ENCODE peak calls at places on chromosomes 13 and 19, in eight cellular contexts. P is skeletal muscle cell; O is AG04450; Z is ascending aorta; Y is CD8-positive, alpha-beta memory T cell; I is lung; U is aorta; F is vagina. Q is an unnamed sample.

GRCh38 chr19:28633223-28634030 is 579.5 kb downstream of the UQCRFS1 start:
- DNase-seq in O (no peak), P (peak; percentile 56), U (no peak), Y (peak; percentile 6), I (peak; percentile 54), Z (no peak), F (no peak), Q (peak; percentile 12)

GRCh38 chr13:39364797-39365468 is 238.1 kb downstream of the LHFPL6 start:
- DNase-seq in P (no peak), O (no peak), Y (no peak), F (no peak), U (no peak), I (no peak), Z (no peak), Q (no peak)

GRCh38 chr13:110113284-110113764 is 193.6 kb downstream of the COL4A1 start:
- DNase-seq in Y (no peak), U (no peak), P (no peak), Z (no peak), I (no peak), F (no peak), O (no peak), Q (no peak)

GRCh38 chr19:28598861-28599260 is 614.1 kb downstream of the UQCRFS1 start:
- DNase-seq in O (no peak), Z (no peak), U (no peak), I (no peak), F (no peak), P (no peak), Y (no peak), Q (no peak)

GRCh38 chr13:112781881-112782361 is 92.1 kb downstream of the ATP11A start:
- DNase-seq in P (no peak), Z (no peak), U (no peak), O (no peak), I (peak; percentile 72), F (peak; percentile 76), Y (no peak), Q (no peak)

GRCh38 chr19:44576843-44577565 is 36.4 kb upstream of the IGSF23 start:
- DNase-seq in O (no peak), I (peak; percentile 45), U (no peak), Y (no peak), F (no peak), Z (no peak), P (no peak), Q (no peak)

GRCh38 chr19:16367269-16367683 is 42.6 kb downstream of the KLF2 start:
- DNase-seq in F (no peak), I (no peak), U (peak; percentile 45), Z (no peak), O (no peak), Y (peak; percentile 53), P (no peak), Q (peak; percentile 72)

GRCh38 chr19:35931874-35932202 is 4.3 kb upstream of the LRFN3 start:
- DNase-seq in O (no peak), F (no peak), P (no peak), I (no peak), Y (no peak), U (no peak), Z (no peak), Q (no peak)

GRCh38 chr13:21071015-21071414 is 9.6 kb upstream of the LATS2 start:
- DNase-seq in U (no peak), P (no peak), I (no peak), Y (no peak), Z (no peak), F (no peak), O (no peak), Q (no peak)

GRCh38 chr13:50170447-50171037 is 155.3 kb downstream of the KCNRG start:
- DNase-seq in P (no peak), Z (no peak), F (no peak), U (no peak), O (no peak), Y (no peak), I (no peak), Q (no peak)

GRCh38 chr13:105847532-105848295 is 687.7 kb downstream of the EFNB2 start:
- DNase-seq in I (no peak), O (no peak), Y (no peak), U (no peak), F (no peak), Z (no peak), P (no peak), Q (no peak)

GRCh38 chr19:50835103-50835784 is 1.9 kb upstream of the KLK15 start:
- DNase-seq in I (no peak), Z (no peak), U (no peak), P (no peak), O (no peak), F (no peak), Y (no peak), Q (no peak)

GRCh38 chr13:36297600-36298338 is at the start of gene CCDC169:
- DNase-seq in P (no peak), Y (peak; percentile 23), U (peak; percentile 75), Z (no peak), I (peak; percentile 74), O (peak; percentile 10), F (no peak), Q (peak; percentile 12)

GRCh38 chr13:114044486-114044885 is 70.6 kb upstream of the C13orf46 start:
- DNase-seq in Y (no peak), O (no peak), I (no peak), Z (no peak), P (peak; percentile 57), U (no peak), F (no peak), Q (no peak)

GRCh38 chr19:33956941-33957340 is 160.3 kb downstream of the KCTD15 start:
- DNase-seq in P (no peak), U (no peak), F (peak; percentile 27), Z (no peak), Y (no peak), I (no peak), O (no peak), Q (no peak)

GRCh38 chr13:66358564-66358963 is 871.6 kb downstream of the PCDH9 start:
- DNase-seq in U (no peak), Z (no peak), P (no peak), Y (no peak), O (no peak), F (no peak), I (no peak), Q (no peak)

GRCh38 chr13:32098275-32098674 is 66.7 kb downstream of the FRY start:
- DNase-seq in U (no peak), P (no peak), I (no peak), O (no peak), Z (no peak), F (no peak), Y (no peak), Q (no peak)

GRCh38 chr19:1064661-1065605 is 2.0 kb upstream of the ARHGAP45 start:
- DNase-seq in O (no peak), U (peak; percentile 79), I (peak; percentile 71), F (no peak), Z (no peak), Y (peak; percentile 47), P (no peak), Q (peak; percentile 86)

DNA sequence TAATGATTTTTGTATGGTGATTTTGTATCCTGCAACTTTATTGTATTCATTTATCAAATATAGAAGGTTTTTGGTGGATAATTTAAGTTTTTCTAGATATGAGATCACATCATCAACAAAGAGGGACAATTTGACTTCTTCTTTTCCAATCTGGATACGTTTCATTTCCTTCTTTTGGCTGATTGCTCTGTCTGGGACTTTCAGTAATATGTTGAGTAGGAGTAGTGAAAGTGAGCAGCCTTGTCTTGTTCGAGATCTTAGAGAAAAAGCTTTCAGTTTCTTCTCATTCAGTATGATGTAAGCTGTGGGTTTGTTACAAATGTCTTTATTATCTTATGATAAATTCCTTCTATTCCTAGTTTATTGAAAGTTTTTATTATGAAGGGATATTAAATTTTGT is 352.0 kb upstream of the DACH1 start:
- DNase-seq in F (no peak), O (no peak), U (no peak), Y (no peak), Z (no peak), I (no peak), P (no peak), Q (no peak)
- H3K4me3 ChIP-seq in F (no peak overlapping the region), O (no peak overlapping the region), U (no peak overlapping the region), Y (no peak overlapping the region), Z (no peak overlapping the region), I (no peak overlapping the region), P (no peak overlapping the region), Q (no peak overlapping the region)

GRCh38 chr19:12940897-12941296 is 2.5 kb downstream of the CALR start:
- DNase-seq in Y (no peak), F (no peak), Z (no peak), P (no peak), U (no peak), I (no peak), O (no peak), Q (no peak)
- H3K4me3 ChIP-seq in Y (no peak overlapping the region), F (no peak overlapping the region), Z (peak overlapping the region; percentile 98), P (peak overlapping the region; percentile 91), U (no peak overlapping the region), I (no peak overlapping the region), O (peak overlapping the region; percentile 99), Q (peak overlapping the region; percentile 99)

DNA sequence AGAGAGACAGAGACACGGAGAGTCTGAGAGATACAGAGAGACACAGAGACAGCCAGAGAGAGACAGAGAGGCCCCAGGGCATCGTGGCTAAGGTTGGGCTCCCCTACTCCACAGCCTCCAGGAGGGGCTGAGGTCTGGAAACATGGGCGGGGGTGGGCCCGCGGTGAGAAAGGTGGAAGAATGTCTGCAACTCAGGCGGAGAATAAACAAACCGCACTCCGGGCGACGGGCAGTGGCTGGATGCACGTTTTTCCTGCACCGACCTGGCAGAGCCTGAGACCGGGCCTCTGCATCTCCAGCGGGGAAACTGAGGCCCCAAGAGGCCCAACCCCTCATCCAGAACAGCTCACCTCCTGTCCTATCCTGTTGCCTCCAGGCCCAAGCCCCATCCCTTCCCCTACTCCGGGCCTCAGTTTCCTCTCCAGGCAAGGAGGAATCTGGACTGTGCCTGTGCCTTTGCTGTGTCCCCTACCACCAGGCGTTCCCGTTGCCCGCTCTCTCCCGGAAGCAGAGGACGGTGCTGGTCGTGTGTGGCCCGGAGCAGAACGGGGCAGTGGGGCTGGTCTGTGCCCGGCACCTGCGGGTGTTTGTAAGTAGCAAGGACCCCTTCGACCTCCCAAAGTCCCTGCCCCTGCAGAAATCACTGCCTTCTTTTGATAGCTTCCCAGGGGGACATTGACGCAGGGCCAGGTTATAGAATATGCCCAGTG is 3.4 kb upstream of the CILP2 start:
- DNase-seq in P (no peak), F (no peak), O (no peak), I (no peak), U (no peak), Y (no peak), Z (no peak), Q (no peak)
- H3K4me3 ChIP-seq in P (no peak overlapping the region), F (no peak overlapping the region), O (no peak overlapping the region), I (no peak overlapping the region), U (no peak overlapping the region), Y (no peak overlapping the region), Z (no peak overlapping the region), Q (no peak overlapping the region)

GRCh38 chr19:5966941-5967340 is 11.0 kb downstream of the RANBP3 start:
- DNase-seq in Y (no peak), O (no peak), U (no peak), P (no peak), Z (no peak), F (no peak), I (no peak), Q (no peak)

GRCh38 chr19:5967994-5968430 is 9.9 kb downstream of the RANBP3 start:
- DNase-seq in P (peak; percentile 57), I (peak; percentile 65), Y (peak; percentile 49), O (peak; percentile 67), F (no peak), Z (no peak), U (peak; percentile 70), Q (no peak)

GRCh38 chr19:5967571-5967970 is 10.4 kb downstream of the RANBP3 start:
- DNase-seq in P (no peak), I (no peak), Y (no peak), Z (no peak), U (peak; percentile 23), F (no peak), O (no peak), Q (no peak)

GRCh38 chr19:5964816-5965565 is 12.9 kb downstream of the RANBP3 start:
- DNase-seq in Y (no peak), P (no peak), Z (no peak), U (no peak), I (no peak), O (no peak), F (no peak), Q (no peak)

GRCh38 chr19:5966215-5966614 is 11.7 kb downstream of the RANBP3 start:
- DNase-seq in Z (no peak), P (no peak), I (no peak), U (no peak), Y (no peak), F (no peak), O (peak; percentile 79), Q (no peak)
- H3K4me3 ChIP-seq in Z (no peak overlapping the region), P (no peak overlapping the region), I (no peak overlapping the region), U (no peak overlapping the region), Y (no peak overlapping the region), F (no peak overlapping the region), O (no peak overlapping the region), Q (no peak overlapping the region)